ENCODE peak calls at places on chromosomes 3 and 15, in seven cellular contexts. I is transverse colon, S is ovary, A is sigmoid colon, R is SK-N-SH, F is GM12878, E is K562. V is an unnamed sample.
A peak's percentile ranks its signal among the peaks of the same experiment; 100 is the strongest.

GRCh38 chr15:52112203-52112750 is 298 bp downstream of the BCL2L10 start:
- DNase-seq in I (peak; percentile 37), S (peak; percentile 43), A (no peak), R (peak; percentile 82), F (no peak), E (no peak), V (peak; percentile 52)

GRCh38 chr15:69557340-69558137 is 104.9 kb downstream of the RPLP1 start:
- DNase-seq in I (peak; percentile 47), S (no peak), A (no peak), R (no peak), F (no peak), E (no peak), V (peak; percentile 37)

GRCh38 chr3:149589332-149589731 is 68.5 kb downstream of the WWTR1 start:
- DNase-seq in I (no peak), S (no peak), A (no peak), R (no peak), F (no peak), E (no peak), V (no peak)

GRCh38 chr3:29410660-29411405 is 130.0 kb downstream of the RBMS3 start:
- DNase-seq in I (no peak), S (no peak), A (no peak), R (no peak), F (no peak), E (no peak), V (no peak)

GRCh38 chr3:179018808-179019207 is 52.8 kb downstream of the ZMAT3 start:
- DNase-seq in I (no peak), S (no peak), A (no peak), R (no peak), F (no peak), E (no peak), V (no peak)

GRCh38 chr15:67548862-67549651 is 6.6 kb downstream of the MAP2K5 start:
- DNase-seq in I (peak; percentile 54), S (no peak), A (peak; percentile 66), R (peak; percentile 54), F (no peak), E (no peak), V (peak; percentile 27)

GRCh38 chr3:136512391-136512790 is 239.8 kb downstream of the STAG1 start:
- DNase-seq in I (no peak), S (no peak), A (no peak), R (no peak), F (no peak), E (no peak), V (no peak)

GRCh38 chr15:35399901-35400300 is 146.1 kb downstream of the DPH6 start:
- DNase-seq in I (no peak), S (no peak), A (no peak), R (no peak), F (no peak), E (no peak), V (no peak)

GRCh38 chr3:72338942-72339749 is 509.1 kb downstream of the SHQ1 start:
- DNase-seq in I (no peak), S (no peak), A (no peak), R (no peak), F (peak; percentile 15), E (peak; percentile 87), V (peak; percentile 30)

GRCh38 chr3:127615631-127616305 is 13.2 kb upstream of the PODXL2 start:
- DNase-seq in I (no peak), S (no peak), A (no peak), R (no peak), F (no peak), E (no peak), V (no peak)

GRCh38 chr15:73283341-73283962 is 85.3 kb downstream of the HCN4 start:
- DNase-seq in I (no peak), S (no peak), A (no peak), R (no peak), F (no peak), E (no peak), V (no peak)

GRCh38 chr3:138694287-138695007 is 85.9 kb downstream of the FAIM start:
- DNase-seq in I (no peak), S (no peak), A (no peak), R (no peak), F (no peak), E (peak; percentile 76), V (no peak)

GRCh38 chr3:104831076-104831475 is 535.6 kb upstream of the ALCAM start:
- DNase-seq in I (no peak), S (no peak), A (no peak), R (no peak), F (no peak), E (no peak), V (no peak)

GRCh38 chr3:159080236-159080635 is 278.4 kb downstream of the MFSD1 start:
- DNase-seq in I (no peak), S (no peak), A (no peak), R (no peak), F (no peak), E (no peak), V (no peak)

GRCh38 chr3:65030847-65031463 is 343.2 kb upstream of the ADAMTS9 start:
- DNase-seq in I (no peak), S (no peak), A (no peak), R (no peak), F (no peak), E (peak; percentile 77), V (no peak)

GRCh38 chr15:39624806-39625205 is 43.9 kb downstream of the THBS1 start:
- DNase-seq in I (peak; percentile 74), S (peak; percentile 49), A (peak; percentile 83), R (no peak), F (peak; percentile 45), E (no peak), V (peak; percentile 39)

GRCh38 chr15:79380755-79381499 is 51.2 kb upstream of the MINAR1 start:
- DNase-seq in I (peak; percentile 76), S (peak; percentile 82), A (peak; percentile 71), R (peak; percentile 76), F (peak; percentile 15), E (peak; percentile 79), V (peak; percentile 84)

GRCh38 chr15:52804526-52805081 is 14.5 kb upstream of the ONECUT1 start:
- DNase-seq in I (no peak), S (no peak), A (no peak), R (no peak), F (no peak), E (no peak), V (no peak)

DNA sequence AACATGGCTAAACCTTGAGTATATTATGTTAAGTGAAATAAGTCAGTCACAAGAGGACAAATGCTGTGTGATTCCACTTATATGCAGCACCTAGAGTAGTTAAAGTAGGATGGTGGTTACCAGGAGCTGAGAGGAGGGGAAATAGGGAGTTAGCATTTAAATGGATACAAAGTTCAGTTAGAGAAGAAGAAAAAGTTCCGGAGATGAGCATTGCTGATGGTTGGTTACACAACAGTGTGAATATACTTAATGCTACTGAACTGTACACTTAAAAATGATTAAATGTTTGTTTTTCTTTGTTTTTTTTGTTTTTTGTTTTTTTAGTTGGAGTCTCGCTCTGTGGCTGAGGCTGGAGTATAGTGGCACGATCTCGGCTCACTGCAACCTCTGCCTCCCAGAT is 67.7 kb upstream of the OSTN start:
- DNase-seq in I (no peak), S (no peak), A (no peak), R (no peak), F (no peak), E (no peak), V (no peak)
- TF ChIP-seq EP300 in I (no peak), S (no peak), A (no peak), R (no peak), F (no peak), E (no peak), V (no peak)

GRCh38 chr3:111737056-111737711 is 121.9 kb upstream of the PHLDB2 start:
- DNase-seq in I (no peak), S (peak; percentile 25), A (no peak), R (no peak), F (no peak), E (no peak), V (peak; percentile 34)

GRCh38 chr3:111738790-111739189 is 120.3 kb upstream of the PHLDB2 start:
- DNase-seq in I (no peak), S (no peak), A (no peak), R (no peak), F (no peak), E (no peak), V (no peak)

GRCh38 chr3:111738238-111738637 is 120.8 kb upstream of the PHLDB2 start:
- DNase-seq in I (no peak), S (no peak), A (no peak), R (no peak), F (no peak), E (no peak), V (no peak)

GRCh38 chr3:111737712-111738097 is 121.4 kb upstream of the PHLDB2 start:
- DNase-seq in I (peak; percentile 17), S (peak; percentile 40), A (peak; percentile 86), R (no peak), F (no peak), E (no peak), V (peak; percentile 76)

GRCh38 chr3:111739241-111739952 is 119.7 kb upstream of the PHLDB2 start:
- DNase-seq in I (no peak), S (no peak), A (peak; percentile 80), R (no peak), F (no peak), E (no peak), V (peak; percentile 52)
- TF ChIP-seq EP300 in I (no peak), S (no peak), A (no peak), R (no peak), F (no peak), E (no peak), V (no peak)

DNA sequence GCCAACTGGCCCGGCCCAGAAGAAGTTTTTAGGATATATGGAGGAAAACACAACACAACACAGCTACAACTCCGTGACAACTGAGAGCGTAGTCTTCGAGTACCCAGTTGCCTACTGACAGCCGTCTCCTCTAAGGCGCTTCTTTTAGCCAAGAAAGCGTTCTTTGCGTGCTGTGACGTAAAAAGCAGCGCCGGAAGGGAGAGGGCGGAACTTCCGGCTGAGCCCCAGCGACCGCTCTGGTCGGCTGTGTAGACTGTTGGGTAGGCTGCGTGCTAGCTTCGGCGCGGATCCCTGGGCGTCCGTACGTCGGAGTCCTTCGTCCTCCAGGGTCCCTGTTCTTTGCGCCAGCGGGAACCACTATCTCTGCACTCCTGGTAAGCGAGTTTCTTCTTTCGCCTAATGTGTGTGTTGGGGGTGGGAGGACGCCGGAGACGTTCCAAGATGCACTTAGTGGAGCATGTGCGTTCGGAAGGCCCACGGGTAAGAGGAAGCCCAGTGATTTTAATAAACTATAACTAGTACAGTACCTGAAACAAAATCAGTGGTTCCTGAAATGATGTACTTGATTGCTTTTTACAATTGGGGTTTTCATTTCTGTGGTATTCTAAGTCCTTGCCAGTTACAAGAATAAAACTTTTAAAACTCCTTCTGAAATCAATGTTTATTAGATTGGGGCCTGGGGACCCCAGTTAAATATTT is at the start of gene TRMT10C:
- DNase-seq in I (peak; percentile 94), S (peak; percentile 90), A (peak; percentile 95), R (peak; percentile 89), F (peak; percentile 74), E (peak; percentile 93), V (peak; percentile 92)
- TF ChIP-seq EP300 in I (no peak), S (no peak), A (no peak), R (no peak), F (no peak), E (peak; percentile 29), V (no peak)

DNA sequence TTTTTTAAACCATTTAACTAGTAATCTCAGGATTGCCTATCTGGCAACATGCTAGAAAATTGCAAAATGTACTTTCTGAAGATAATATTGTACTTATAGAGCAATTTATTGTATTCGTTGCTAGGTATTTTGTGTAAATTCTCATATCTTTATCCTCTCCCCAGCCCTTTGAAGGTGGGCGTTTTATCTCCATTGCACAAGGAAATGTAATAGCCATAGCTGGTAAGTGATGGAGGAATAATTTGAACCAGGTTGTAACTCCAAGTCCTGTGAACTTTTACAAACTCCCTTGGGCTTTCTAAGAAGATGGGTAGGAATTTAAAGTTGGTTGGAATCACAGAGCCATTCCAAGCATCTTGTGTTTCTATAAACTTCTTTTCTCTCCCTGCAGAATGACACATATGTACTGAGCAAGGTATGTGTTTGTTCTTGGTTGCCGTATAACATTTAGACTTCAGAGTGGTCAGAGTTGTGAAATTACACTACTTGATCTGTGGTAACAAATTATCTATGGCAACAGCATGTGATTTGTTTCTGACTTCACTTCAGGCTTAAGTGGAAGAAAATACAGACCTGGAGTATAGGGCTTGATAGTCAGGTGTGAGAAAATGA is 170.9 kb downstream of the AKAP13 start:
- DNase-seq in I (no peak), S (no peak), A (no peak), R (no peak), F (no peak), E (no peak), V (no peak)
- TF ChIP-seq EP300 in I (no peak), S (no peak), A (no peak), R (no peak), F (no peak), E (no peak), V (no peak)

V was measured in stomach.